ENCODE peak calls at places on chromosome 14, in eight cellular contexts. One of them, this sample, is unnamed.
A peak's percentile ranks its signal among the peaks of the same experiment; 100 is the strongest.

GRCh38 chr14:21428930-21429329 is 27.0 kb downstream of the CHD8 start:
- DNase-seq in heart right ventricle: peak; percentile 29
- DNase-seq in neural progenitor cell: no peak
- DNase-seq in activated B cell treated with CpG ODN at 0.5 μM for 24 hours: no peak
- DNase-seq in GM13977: no peak
- DNase-seq in K562: no peak
- DNase-seq in dorsolateral prefrontal cortex: no peak
- DNase-seq in GM20000: no peak
- DNase-seq in this sample: no peak

GRCh38 chr14:92558319-92558718 is 44.7 kb downstream of the RIN3 start:
- DNase-seq in heart right ventricle: no peak
- DNase-seq in neural progenitor cell: no peak
- DNase-seq in activated B cell treated with CpG ODN at 0.5 μM for 24 hours: no peak
- DNase-seq in GM13977: no peak
- DNase-seq in K562: no peak
- DNase-seq in dorsolateral prefrontal cortex: no peak
- DNase-seq in GM20000: no peak
- DNase-seq in this sample: no peak

GRCh38 chr14:90606434-90606833 is 209.6 kb downstream of the CALM1 start:
- DNase-seq in heart right ventricle: no peak
- DNase-seq in neural progenitor cell: no peak
- DNase-seq in activated B cell treated with CpG ODN at 0.5 μM for 24 hours: no peak
- DNase-seq in GM13977: no peak
- DNase-seq in K562: no peak
- DNase-seq in dorsolateral prefrontal cortex: no peak
- DNase-seq in GM20000: no peak
- DNase-seq in this sample: no peak

GRCh38 chr14:78950654-78951053 is 780.5 kb downstream of the NRXN3 start:
- DNase-seq in heart right ventricle: no peak
- DNase-seq in neural progenitor cell: no peak
- DNase-seq in activated B cell treated with CpG ODN at 0.5 μM for 24 hours: no peak
- DNase-seq in GM13977: no peak
- DNase-seq in K562: no peak
- DNase-seq in dorsolateral prefrontal cortex: no peak
- DNase-seq in GM20000: no peak
- DNase-seq in this sample: no peak

GRCh38 chr14:54667764-54668163 is 100.8 kb downstream of the SAMD4A start:
- DNase-seq in heart right ventricle: no peak
- DNase-seq in neural progenitor cell: no peak
- DNase-seq in activated B cell treated with CpG ODN at 0.5 μM for 24 hours: no peak
- DNase-seq in GM13977: no peak
- DNase-seq in K562: no peak
- DNase-seq in dorsolateral prefrontal cortex: no peak
- DNase-seq in GM20000: no peak
- DNase-seq in this sample: no peak

GRCh38 chr14:22870811-22871199 is 735 bp upstream of the LRP10 start:
- DNase-seq in heart right ventricle: no peak
- DNase-seq in neural progenitor cell: no peak
- DNase-seq in activated B cell treated with CpG ODN at 0.5 μM for 24 hours: no peak
- DNase-seq in GM13977: peak; percentile 87
- DNase-seq in K562: no peak
- DNase-seq in dorsolateral prefrontal cortex: no peak
- DNase-seq in GM20000: no peak
- DNase-seq in this sample: no peak

GRCh38 chr14:95274283-95274682 is 45.4 kb downstream of the CLMN start:
- DNase-seq in heart right ventricle: no peak
- DNase-seq in neural progenitor cell: no peak
- DNase-seq in activated B cell treated with CpG ODN at 0.5 μM for 24 hours: no peak
- DNase-seq in GM13977: no peak
- DNase-seq in K562: no peak
- DNase-seq in dorsolateral prefrontal cortex: no peak
- DNase-seq in GM20000: no peak
- DNase-seq in this sample: no peak

GRCh38 chr14:51443195-51444018 is 203.4 kb downstream of the TMX1 start:
- DNase-seq in heart right ventricle: no peak
- DNase-seq in neural progenitor cell: no peak
- DNase-seq in activated B cell treated with CpG ODN at 0.5 μM for 24 hours: no peak
- DNase-seq in GM13977: no peak
- DNase-seq in K562: no peak
- DNase-seq in dorsolateral prefrontal cortex: no peak
- DNase-seq in GM20000: no peak
- DNase-seq in this sample: no peak

GRCh38 chr14:76138758-76139723 is 12.7 kb upstream of the GPATCH2L start:
- DNase-seq in heart right ventricle: no peak
- DNase-seq in neural progenitor cell: peak; percentile 94
- DNase-seq in activated B cell treated with CpG ODN at 0.5 μM for 24 hours: no peak
- DNase-seq in GM13977: no peak
- DNase-seq in K562: peak; percentile 58
- DNase-seq in dorsolateral prefrontal cortex: no peak
- DNase-seq in GM20000: no peak
- DNase-seq in this sample: peak; percentile 65

GRCh38 chr14:63266106-63266505 is 52.6 kb downstream of the GPHB5 start:
- DNase-seq in heart right ventricle: no peak
- DNase-seq in neural progenitor cell: no peak
- DNase-seq in activated B cell treated with CpG ODN at 0.5 μM for 24 hours: no peak
- DNase-seq in GM13977: no peak
- DNase-seq in K562: no peak
- DNase-seq in dorsolateral prefrontal cortex: no peak
- DNase-seq in GM20000: no peak
- DNase-seq in this sample: no peak

GRCh38 chr14:62126885-62127478 is 364.8 kb downstream of the SNAPC1 start:
- DNase-seq in heart right ventricle: no peak
- DNase-seq in neural progenitor cell: peak; percentile 66
- DNase-seq in activated B cell treated with CpG ODN at 0.5 μM for 24 hours: no peak
- DNase-seq in GM13977: peak; percentile 38
- DNase-seq in K562: peak; percentile 10
- DNase-seq in dorsolateral prefrontal cortex: no peak
- DNase-seq in GM20000: peak; percentile 56
- DNase-seq in this sample: peak; percentile 7

GRCh38 chr14:92439551-92440344 is 73.8 kb upstream of the RIN3 start:
- DNase-seq in heart right ventricle: peak; percentile 72
- DNase-seq in neural progenitor cell: no peak
- DNase-seq in activated B cell treated with CpG ODN at 0.5 μM for 24 hours: peak; percentile 32
- DNase-seq in GM13977: no peak
- DNase-seq in K562: no peak
- DNase-seq in dorsolateral prefrontal cortex: no peak
- DNase-seq in GM20000: no peak
- DNase-seq in this sample: no peak

GRCh38 chr14:54387328-54387727 is 9.5 kb upstream of the CDKN3 start:
- DNase-seq in heart right ventricle: no peak
- DNase-seq in neural progenitor cell: no peak
- DNase-seq in activated B cell treated with CpG ODN at 0.5 μM for 24 hours: no peak
- DNase-seq in GM13977: no peak
- DNase-seq in K562: no peak
- DNase-seq in dorsolateral prefrontal cortex: no peak
- DNase-seq in GM20000: no peak
- DNase-seq in this sample: no peak

GRCh38 chr14:91413547-91414474 is 3.8 kb downstream of the CCDC88C start:
- DNase-seq in heart right ventricle: no peak
- DNase-seq in neural progenitor cell: no peak
- DNase-seq in activated B cell treated with CpG ODN at 0.5 μM for 24 hours: no peak
- DNase-seq in GM13977: no peak
- DNase-seq in K562: no peak
- DNase-seq in dorsolateral prefrontal cortex: no peak
- DNase-seq in GM20000: no peak
- DNase-seq in this sample: no peak

DNA sequence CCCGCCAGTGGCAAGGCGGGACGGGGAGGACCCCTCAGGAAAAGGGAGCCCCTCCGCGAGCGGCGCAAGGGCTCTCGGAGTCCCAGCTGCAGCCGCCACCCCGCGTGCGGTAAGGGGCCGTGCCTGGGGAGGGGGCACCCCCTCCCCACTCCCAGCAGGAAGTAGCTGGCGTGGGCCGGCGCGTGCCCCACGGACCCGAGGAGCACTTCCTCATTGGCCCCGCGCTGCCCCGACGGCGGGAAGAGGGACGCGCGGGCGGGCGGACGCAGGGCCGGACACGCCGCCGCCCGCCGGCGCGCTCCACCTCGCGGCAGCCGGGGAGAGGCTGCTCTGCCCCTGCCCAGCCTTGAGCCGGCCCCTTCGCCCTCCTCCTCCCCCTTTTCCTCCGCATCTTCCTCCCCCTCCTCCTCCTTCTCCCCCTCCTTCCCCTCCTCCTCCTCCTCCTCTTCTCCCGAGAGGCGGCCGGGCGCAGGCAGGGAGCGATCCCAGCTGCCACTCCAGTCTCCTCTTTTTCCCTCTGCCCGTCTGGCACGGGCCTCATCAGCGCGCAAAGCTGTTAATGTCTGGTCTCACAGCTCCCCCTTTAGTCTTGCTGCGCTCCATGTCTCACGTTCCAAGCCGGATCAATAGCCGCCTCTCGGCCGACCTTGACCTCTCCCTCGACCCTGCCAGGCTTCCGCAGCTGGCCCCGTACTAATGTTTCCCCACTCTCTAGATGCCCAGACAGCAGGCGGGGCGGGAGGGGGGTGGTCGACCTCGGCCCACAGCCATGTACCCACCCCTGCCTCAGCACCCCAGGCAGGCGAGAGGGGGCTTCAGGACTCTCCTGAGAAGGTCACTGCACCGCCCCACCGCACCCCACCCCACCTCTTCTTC is 2.6 kb upstream of the BCL11B start:
- DNase-seq in heart right ventricle: peak; percentile 41
- DNase-seq in neural progenitor cell: peak; percentile 97
- DNase-seq in activated B cell treated with CpG ODN at 0.5 μM for 24 hours: no peak
- DNase-seq in GM13977: peak; percentile 67
- DNase-seq in K562: peak; percentile 20
- DNase-seq in dorsolateral prefrontal cortex: peak; percentile 33
- DNase-seq in GM20000: peak; percentile 73
- DNase-seq in this sample: peak; percentile 87
- TF ChIP-seq CTCF in heart right ventricle: no peak
- TF ChIP-seq CTCF in neural progenitor cell: peak; percentile 65
- TF ChIP-seq CTCF in activated B cell treated with CpG ODN at 0.5 μM for 24 hours: no peak
- TF ChIP-seq CTCF in GM13977: peak; percentile 26
- TF ChIP-seq CTCF in K562: no peak
- TF ChIP-seq CTCF in dorsolateral prefrontal cortex: peak; percentile 10
- TF ChIP-seq CTCF in GM20000: peak; percentile 8
- TF ChIP-seq CTCF in this sample: peak; percentile 32

DNA sequence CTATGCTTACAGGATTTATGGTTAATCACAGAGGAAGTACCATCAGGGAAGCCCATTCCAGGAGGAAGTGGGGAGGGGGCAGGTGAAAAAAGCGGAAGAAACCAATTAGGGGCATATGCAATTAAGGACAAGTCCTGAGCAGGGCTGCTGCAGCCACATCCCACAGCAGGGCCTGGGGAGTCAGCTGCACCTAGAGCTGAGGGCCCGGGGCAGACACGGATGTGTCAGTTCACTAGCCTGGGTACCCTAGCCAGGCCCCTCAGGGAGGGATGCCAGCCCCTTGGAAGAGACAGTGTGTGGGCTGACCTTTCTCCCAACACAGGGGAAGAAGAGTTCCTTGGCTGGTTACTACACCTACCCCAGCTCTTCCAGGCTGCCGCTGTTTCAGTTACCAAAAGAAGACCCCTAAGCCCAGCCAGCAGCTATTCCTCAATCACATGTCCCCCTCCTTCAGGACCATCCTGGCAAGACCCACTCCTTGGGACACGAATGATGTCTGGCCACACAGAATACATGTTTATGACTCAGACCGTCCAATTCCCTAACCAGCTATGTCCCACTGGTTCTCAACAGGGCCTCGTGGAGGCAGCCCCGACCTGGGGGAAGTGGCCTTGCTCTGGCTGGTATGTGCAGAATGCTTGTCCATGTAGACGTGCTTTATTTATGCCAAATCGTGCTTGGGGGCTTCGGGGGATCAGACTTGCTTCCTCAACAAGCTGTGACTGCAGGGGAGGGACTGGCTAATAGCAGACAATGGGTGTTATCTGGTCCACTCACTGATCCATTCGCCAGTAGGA is 133.7 kb upstream of the RTL1 start:
- DNase-seq in heart right ventricle: no peak
- DNase-seq in neural progenitor cell: no peak
- DNase-seq in activated B cell treated with CpG ODN at 0.5 μM for 24 hours: no peak
- DNase-seq in GM13977: no peak
- DNase-seq in K562: no peak
- DNase-seq in dorsolateral prefrontal cortex: no peak
- DNase-seq in GM20000: no peak
- DNase-seq in this sample: no peak
- TF ChIP-seq CTCF in heart right ventricle: no peak
- TF ChIP-seq CTCF in neural progenitor cell: no peak
- TF ChIP-seq CTCF in activated B cell treated with CpG ODN at 0.5 μM for 24 hours: no peak
- TF ChIP-seq CTCF in GM13977: no peak
- TF ChIP-seq CTCF in K562: no peak
- TF ChIP-seq CTCF in dorsolateral prefrontal cortex: no peak
- TF ChIP-seq CTCF in GM20000: no peak
- TF ChIP-seq CTCF in this sample: no peak

GRCh38 chr14:20302042-20302761 is 3.5 kb downstream of the TTC5 start:
- DNase-seq in heart right ventricle: no peak
- DNase-seq in neural progenitor cell: no peak
- DNase-seq in activated B cell treated with CpG ODN at 0.5 μM for 24 hours: no peak
- DNase-seq in GM13977: no peak
- DNase-seq in K562: no peak
- DNase-seq in dorsolateral prefrontal cortex: no peak
- DNase-seq in GM20000: no peak
- DNase-seq in this sample: no peak

GRCh38 chr14:20306079-20306423 is 300 bp upstream of the TTC5 start:
- DNase-seq in heart right ventricle: no peak
- DNase-seq in neural progenitor cell: no peak
- DNase-seq in activated B cell treated with CpG ODN at 0.5 μM for 24 hours: no peak
- DNase-seq in GM13977: no peak
- DNase-seq in K562: no peak
- DNase-seq in dorsolateral prefrontal cortex: no peak
- DNase-seq in GM20000: peak; percentile 9
- DNase-seq in this sample: no peak

GRCh38 chr14:20305265-20306078 is at the start of gene TTC5:
- DNase-seq in heart right ventricle: peak; percentile 84
- DNase-seq in neural progenitor cell: peak; percentile 85
- DNase-seq in activated B cell treated with CpG ODN at 0.5 μM for 24 hours: peak; percentile 89
- DNase-seq in GM13977: peak; percentile 86
- DNase-seq in K562: peak; percentile 70
- DNase-seq in dorsolateral prefrontal cortex: peak; percentile 86
- DNase-seq in GM20000: peak; percentile 91
- DNase-seq in this sample: peak; percentile 91
- TF ChIP-seq CTCF in heart right ventricle: peak; percentile 84
- TF ChIP-seq CTCF in neural progenitor cell: peak; percentile 94
- TF ChIP-seq CTCF in activated B cell treated with CpG ODN at 0.5 μM for 24 hours: no peak
- TF ChIP-seq CTCF in GM13977: peak; percentile 92
- TF ChIP-seq CTCF in K562: peak; percentile 79
- TF ChIP-seq CTCF in dorsolateral prefrontal cortex: peak; percentile 94
- TF ChIP-seq CTCF in GM20000: peak; percentile 87
- TF ChIP-seq CTCF in this sample: peak; percentile 92

DNA sequence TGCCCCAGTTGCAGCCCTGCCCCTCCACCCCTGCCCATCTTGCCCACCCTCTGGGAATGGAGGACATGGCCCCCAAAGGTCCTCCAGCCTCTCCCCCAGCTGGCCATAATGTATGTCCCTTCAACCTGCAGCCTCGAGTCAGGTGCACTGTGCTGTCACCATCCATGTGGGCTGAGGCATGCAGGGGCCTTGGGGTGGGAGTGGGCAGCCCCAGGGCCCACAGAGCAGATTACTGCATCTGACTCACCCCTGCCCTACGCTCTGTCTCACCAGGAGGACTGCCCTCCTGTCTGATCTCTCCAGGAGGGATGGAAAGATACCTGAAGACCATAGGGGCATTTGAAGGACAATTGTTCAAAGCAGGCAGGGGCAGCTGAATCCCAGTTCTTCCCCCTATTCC is 13.3 kb downstream of the SYNDIG1L start:
- DNase-seq in heart right ventricle: no peak
- DNase-seq in neural progenitor cell: no peak
- DNase-seq in activated B cell treated with CpG ODN at 0.5 μM for 24 hours: no peak
- DNase-seq in GM13977: no peak
- DNase-seq in K562: no peak
- DNase-seq in dorsolateral prefrontal cortex: no peak
- DNase-seq in GM20000: no peak
- DNase-seq in this sample: no peak
- TF ChIP-seq CTCF in heart right ventricle: no peak
- TF ChIP-seq CTCF in neural progenitor cell: no peak
- TF ChIP-seq CTCF in activated B cell treated with CpG ODN at 0.5 μM for 24 hours: no peak
- TF ChIP-seq CTCF in GM13977: no peak
- TF ChIP-seq CTCF in K562: no peak
- TF ChIP-seq CTCF in dorsolateral prefrontal cortex: no peak
- TF ChIP-seq CTCF in GM20000: no peak
- TF ChIP-seq CTCF in this sample: no peak